ENCODE peak calls at places on chromosomes 3 and 15, in five cellular contexts. T is GM12878, Q is IMR-90, N is SK-N-SH, W is K562. M is an unnamed sample.

GRCh38 chr15:48352474-48353072 is 21.3 kb downstream of the DUT start:
- DNase-seq in T (no peak), Q (peak; percentile 69), N (peak; percentile 63), W (peak; percentile 61), M (peak; percentile 71)

GRCh38 chr15:56913670-56914069 is 4.8 kb upstream of the TCF12 start:
- DNase-seq in T (no peak), Q (peak; percentile 25), N (no peak), W (no peak), M (no peak)

GRCh38 chr3:159763466-159764210 is 225.0 kb upstream of the IL12A start:
- DNase-seq in T (no peak), Q (peak; percentile 84), N (peak; percentile 87), W (peak; percentile 61), M (peak; percentile 81)

GRCh38 chr3:41053220-41053619 is 146.1 kb upstream of the CTNNB1 start:
- DNase-seq in T (no peak), Q (no peak), N (no peak), W (no peak), M (no peak)

GRCh38 chr3:18422972-18423371 is 2.2 kb downstream of the SATB1 start:
- DNase-seq in T (no peak), Q (no peak), N (no peak), W (no peak), M (no peak)

GRCh38 chr3:50195501-50196252 is 4.3 kb downstream of the GNAT1 start:
- DNase-seq in T (no peak), Q (no peak), N (no peak), W (no peak), M (no peak)

GRCh38 chr15:43329222-43329959 is 982 bp downstream of the LCMT2 start:
- DNase-seq in T (no peak), Q (peak; percentile 37), N (no peak), W (peak; percentile 18), M (no peak)

GRCh38 chr3:167057586-167057985 is 322.5 kb downstream of the ZBBX start:
- DNase-seq in T (no peak), Q (no peak), N (no peak), W (no peak), M (no peak)

GRCh38 chr15:69045810-69046209 is 31.3 kb downstream of the NOX5 start:
- DNase-seq in T (no peak), Q (peak; percentile 37), N (no peak), W (no peak), M (peak; percentile 58)

GRCh38 chr3:196189608-196190347 is 21.4 kb downstream of the ZDHHC19 start:
- DNase-seq in T (no peak), Q (no peak), N (peak; percentile 4), W (no peak), M (no peak)

GRCh38 chr3:93934366-93935046 is 39.2 kb downstream of the PROS1 start:
- DNase-seq in T (no peak), Q (no peak), N (no peak), W (no peak), M (no peak)
- TF ChIP-seq RCOR1 in T (no peak), Q (no peak), N (no peak), W (no peak), M (no peak)

DNA sequence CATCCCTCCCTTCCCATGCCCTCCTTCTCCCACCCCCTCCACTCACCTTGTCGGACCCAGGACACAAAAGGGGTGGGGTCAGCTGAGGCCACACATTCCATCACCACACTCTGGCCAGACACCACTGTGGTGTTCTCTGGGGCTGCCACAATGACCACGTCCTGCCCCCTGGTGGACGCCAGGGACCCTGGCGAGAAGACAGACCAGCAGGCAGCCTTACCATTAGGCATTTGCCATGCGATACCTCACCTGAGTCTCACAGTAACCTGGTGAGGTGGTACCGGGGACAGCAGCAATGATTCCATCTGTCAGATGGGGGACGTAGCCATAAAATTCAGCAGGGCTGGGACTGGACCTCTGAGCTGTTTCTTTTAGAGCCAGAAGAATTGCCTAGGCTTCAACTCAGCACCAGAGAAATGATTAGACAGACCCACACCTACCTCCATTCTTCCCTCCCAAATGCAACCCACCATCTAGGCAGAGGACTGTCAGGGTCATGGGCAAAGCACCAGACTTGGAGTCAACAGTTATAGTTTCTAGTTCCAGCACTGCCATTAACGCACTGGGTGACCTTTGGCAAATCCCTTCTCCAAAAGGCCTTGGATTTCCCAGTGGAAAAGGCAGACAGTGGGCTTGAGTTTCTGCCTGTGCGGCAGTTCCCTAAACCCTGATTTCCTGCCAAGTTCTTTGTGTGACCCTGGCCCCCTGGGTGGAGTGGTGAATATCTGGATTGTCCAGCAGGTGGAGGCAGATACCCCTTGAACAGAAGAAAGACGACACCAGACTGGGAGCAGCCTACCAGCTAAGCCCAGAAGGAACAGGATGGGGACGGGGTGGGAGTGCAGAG is 21.8 kb downstream of the IGDCC4 start:
- DNase-seq in T (no peak), Q (peak; percentile 72), N (peak; percentile 91), W (peak; percentile 87), M (peak; percentile 80)
- H3K4me2 ChIP-seq in T (no peak overlapping the region), Q (no peak overlapping the region), N (no peak overlapping the region), W (peak overlapping the region; percentile 43), M (peak overlapping the region; percentile 43)

GRCh38 chr15:79430901-79431635 is 1.1 kb upstream of the MINAR1 start:
- DNase-seq in T (no peak), Q (no peak), N (no peak), W (no peak), M (no peak)

GRCh38 chr15:79434361-79434760 is 2.2 kb downstream of the MINAR1 start:
- DNase-seq in T (no peak), Q (no peak), N (no peak), W (no peak), M (no peak)

GRCh38 chr15:79433610-79434009 is 1.5 kb downstream of the MINAR1 start:
- DNase-seq in T (no peak), Q (no peak), N (peak; percentile 35), W (no peak), M (peak; percentile 29)

GRCh38 chr15:79431636-79432344 is at the start of gene MINAR1:
- DNase-seq in T (no peak), Q (peak; percentile 56), N (peak; percentile 84), W (no peak), M (peak; percentile 50)

DNA sequence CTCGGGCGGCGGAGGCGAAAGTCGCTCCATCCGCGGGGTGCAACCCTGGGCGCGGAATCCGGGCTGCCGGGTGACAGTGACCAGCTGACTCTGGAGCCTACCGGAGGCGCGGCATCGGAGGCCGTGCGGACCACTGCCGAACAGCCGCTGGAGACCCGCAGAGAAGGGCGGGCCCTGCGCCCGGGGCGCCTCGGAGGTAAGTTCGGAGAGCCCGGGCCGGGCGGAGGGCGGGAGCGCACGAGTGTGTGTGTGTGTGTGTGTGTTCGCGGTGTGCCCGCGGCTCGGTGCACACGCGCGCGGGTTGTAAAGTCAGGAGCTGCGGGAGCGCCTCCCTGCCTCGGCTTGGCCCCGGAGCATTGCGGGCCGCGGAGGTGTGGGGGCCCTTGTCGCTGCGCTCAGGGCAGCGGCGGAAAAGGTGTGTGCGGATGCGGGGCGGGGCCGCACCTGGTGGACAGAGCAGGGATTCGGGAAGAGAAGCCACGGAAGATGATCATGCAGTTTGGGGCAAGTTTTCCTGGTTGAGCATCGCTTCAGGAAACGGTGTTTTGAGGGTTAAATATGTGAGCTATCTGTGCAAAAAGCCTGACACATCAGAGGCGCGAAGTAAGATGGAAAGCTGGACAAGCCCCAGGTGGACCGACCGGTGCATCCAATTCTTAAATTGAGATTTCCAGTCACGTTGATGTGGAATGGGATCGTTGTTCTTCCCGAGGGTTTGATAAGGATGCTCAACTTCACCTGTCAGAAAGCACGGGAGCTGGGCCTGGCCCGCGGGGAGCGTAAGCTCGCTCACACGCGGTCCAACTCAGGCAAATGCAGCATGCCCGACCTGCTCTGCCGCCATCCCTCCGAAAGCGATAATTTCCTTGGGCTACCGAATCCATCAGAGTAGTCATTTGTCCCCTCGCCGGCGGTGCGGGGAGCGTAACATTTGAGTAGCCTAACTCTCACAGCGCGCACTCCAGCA is 492 bp downstream of the MINAR1 start:
- DNase-seq in T (no peak), Q (no peak), N (peak; percentile 79), W (no peak), M (peak; percentile 17)
- TF ChIP-seq CTCF in T (no peak), Q (no peak), N (no peak), W (no peak), M (no peak)

GRCh38 chr3:177618873-177619771 is 421.8 kb upstream of the TBL1XR1 start:
- DNase-seq in T (no peak), Q (peak; percentile 72), N (no peak), W (no peak), M (no peak)
- TF ChIP-seq RCOR1 in T (no peak), Q (no peak), N (no peak), W (no peak), M (no peak)

GRCh38 chr3:32009957-32010356 is 28.4 kb downstream of the ZNF860 start:
- DNase-seq in T (no peak), Q (no peak), N (no peak), W (no peak), M (no peak)
- H3K4me2 ChIP-seq in T (no peak overlapping the region), Q (no peak overlapping the region), N (no peak overlapping the region), W (no peak overlapping the region), M (no peak overlapping the region)

DNA sequence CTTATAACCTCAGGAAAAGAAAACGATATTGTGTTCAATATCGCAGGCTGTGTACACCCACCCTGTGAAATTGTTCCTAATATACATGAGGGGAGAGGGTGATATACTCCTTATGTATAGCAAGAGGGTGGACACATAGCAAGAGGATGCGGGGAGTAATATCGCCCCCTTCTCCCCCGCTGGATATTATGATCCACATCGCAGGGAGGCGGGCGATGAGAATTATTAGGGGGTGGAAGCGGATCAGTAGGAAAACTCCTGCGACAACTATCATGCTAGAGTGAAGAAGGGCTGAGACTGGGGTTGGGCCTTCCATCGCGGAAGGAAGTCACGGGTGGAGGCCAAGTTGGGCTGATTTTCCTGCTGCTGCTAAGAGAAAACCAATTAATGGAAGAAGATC is 24.9 kb upstream of the BMF start:
- DNase-seq in T (no peak), Q (no peak), N (no peak), W (no peak), M (no peak)
- TF ChIP-seq CTCF in T (no peak), Q (no peak), N (no peak), W (no peak), M (no peak)

GRCh38 chr3:66527253-66527652 is 26.4 kb upstream of the LRIG1 start:
- DNase-seq in T (no peak), Q (no peak), N (no peak), W (no peak), M (no peak)
- TF ChIP-seq RCOR1 in T (no peak), Q (no peak), N (no peak), W (no peak), M (no peak)